ENCODE peak calls at places on chromosomes 16 and 17, in five cellular contexts. M, B, H, A and I are unnamed samples.

GRCh38 chr17:79114455-79115301 is 40.1 kb downstream of the ENGASE start:
- DNase-seq in H (no peak), M (no peak), B (no peak), A (no peak), I (peak; percentile 65)

GRCh38 chr16:30903596-30903995 is 7.2 kb downstream of the CTF1 start:
- DNase-seq in A (peak; percentile 32), H (no peak), B (no peak), M (no peak), I (no peak)

GRCh38 chr17:61600621-61601020 is 9.6 kb upstream of the NACA2 start:
- DNase-seq in A (no peak), B (no peak), M (no peak), H (no peak), I (no peak)

GRCh38 chr16:35510701-35511100 is 2051.3 kb downstream of the TP53TG3F start:
- DNase-seq in H (no peak), A (no peak), M (no peak), B (no peak), I (no peak)

GRCh38 chr17:61495161-61495857 is 43.1 kb downstream of the TBX4 start:
- DNase-seq in H (no peak), A (peak; percentile 77), B (no peak), M (no peak), I (no peak)

GRCh38 chr17:67717624-67718324 is at the start of gene NOL11:
- DNase-seq in A (peak; percentile 99), B (peak; percentile 94), H (peak; percentile 98), M (peak; percentile 98), I (peak; percentile 99)

GRCh38 chr17:35705230-35705629 is 26.2 kb upstream of the RASL10B start:
- DNase-seq in B (no peak), H (no peak), A (no peak), M (no peak), I (no peak)

GRCh38 chr17:1298616-1299015 is 19.2 kb downstream of the TRARG1 start:
- DNase-seq in M (no peak), A (no peak), B (no peak), H (no peak), I (no peak)

GRCh38 chr17:55263565-55264272 is 1.0 kb upstream of the HLF start:
- DNase-seq in A (no peak), B (no peak), M (no peak), H (no peak), I (no peak)

GRCh38 chr16:85798901-85799496 is 345 bp downstream of the EMC8 start:
- DNase-seq in B (no peak), H (no peak), A (peak; percentile 33), M (no peak), I (peak; percentile 34)

GRCh38 chr17:49361129-49361901 is 735 bp downstream of the ZNF652 start:
- DNase-seq in B (no peak), A (peak; percentile 56), M (no peak), H (peak; percentile 92), I (peak; percentile 46)

GRCh38 chr16:29844575-29845331 is 18.3 kb downstream of the CDIPT start:
- DNase-seq in M (no peak), B (no peak), H (no peak), A (no peak), I (no peak)

GRCh38 chr16:3030872-3031212 is 5.9 kb downstream of the BICDL2 start:
- DNase-seq in B (no peak), H (no peak), M (no peak), A (peak; percentile 19), I (no peak)
- H3K4me1 ChIP-seq in B (peaks cover 10% of the 10 kb centered on the region), H (peaks cover 13% of the 10 kb centered on the region), M (peaks cover 25% of the 10 kb centered on the region), A (no peaks in the 10 kb centered on the region), I (peaks cover 6% of the 10 kb centered on the region)

DNA sequence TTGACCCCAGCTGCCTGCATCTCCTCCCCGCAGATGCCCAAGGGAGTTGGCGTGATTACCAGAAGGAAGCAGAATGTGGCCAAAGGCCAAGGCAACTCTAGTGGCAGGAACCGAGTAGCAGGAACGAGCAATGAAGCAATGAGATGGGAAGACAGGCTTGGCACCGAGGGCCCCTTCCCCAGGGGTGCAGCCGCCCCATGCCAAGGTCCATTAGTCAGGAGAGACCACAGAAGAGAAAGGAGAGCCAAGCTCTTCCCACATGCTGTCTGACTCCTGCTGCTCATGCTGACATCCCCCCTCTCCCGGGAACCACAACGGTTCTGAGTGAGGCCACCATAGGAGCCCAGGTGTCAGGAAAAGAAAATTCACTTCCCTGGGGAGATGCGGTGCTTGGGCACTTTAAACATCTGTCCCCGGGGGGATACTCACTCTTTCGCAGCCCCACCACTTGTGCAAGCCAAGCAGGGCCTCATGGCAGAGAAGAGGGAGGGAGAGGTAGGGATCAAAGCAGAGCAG is 67.4 kb downstream of the MYO18A start:
- DNase-seq in A (no peak), H (no peak), B (no peak), M (peak; percentile 67), I (peak; percentile 52)
- H3K36me3 ChIP-seq in A (no peaks in the 10 kb centered on the region), H (no peaks in the 10 kb centered on the region), B (peaks cover 49% of the 10 kb centered on the region), M (peaks cover 64% of the 10 kb centered on the region), I (peaks cover 93% of the 10 kb centered on the region)

DNA sequence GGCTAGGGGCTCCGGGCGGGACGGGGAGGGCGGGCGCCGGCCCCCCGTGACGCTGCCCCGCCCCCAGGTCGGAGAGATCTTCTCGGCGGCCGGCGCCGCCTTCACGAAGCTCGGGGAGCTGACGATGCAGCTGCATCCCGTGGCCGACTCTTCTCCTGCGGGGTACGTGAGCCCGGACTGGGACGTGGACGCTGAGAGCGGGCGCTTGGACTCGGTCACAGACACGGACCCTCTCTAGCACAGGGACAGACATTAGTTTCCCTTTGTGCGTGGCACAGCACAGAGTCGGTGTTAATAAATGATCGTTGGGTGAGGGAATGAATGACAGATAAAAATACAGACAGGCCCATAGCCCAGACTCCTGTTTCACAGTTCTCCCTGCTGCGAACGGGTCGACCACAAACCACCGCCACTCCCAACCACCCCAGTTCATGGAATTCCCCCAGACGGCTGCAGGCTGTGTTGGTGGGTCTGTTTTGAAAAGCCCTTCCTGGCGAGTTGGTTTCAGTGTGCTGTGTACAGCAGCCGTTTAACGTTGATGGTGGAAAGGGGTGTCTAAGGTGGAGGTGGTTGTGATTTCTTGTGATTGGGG is 2.7 kb downstream of the RNASEK start:
- DNase-seq in B (no peak), H (peak; percentile 53), A (no peak), M (no peak), I (no peak)
- H3K4me1 ChIP-seq in B (peaks cover 66% of the 10 kb centered on the region), H (peaks cover 25% of the 10 kb centered on the region), A (peaks cover 35% of the 10 kb centered on the region), M (peaks cover 67% of the 10 kb centered on the region), I (peaks cover 70% of the 10 kb centered on the region)

DNA sequence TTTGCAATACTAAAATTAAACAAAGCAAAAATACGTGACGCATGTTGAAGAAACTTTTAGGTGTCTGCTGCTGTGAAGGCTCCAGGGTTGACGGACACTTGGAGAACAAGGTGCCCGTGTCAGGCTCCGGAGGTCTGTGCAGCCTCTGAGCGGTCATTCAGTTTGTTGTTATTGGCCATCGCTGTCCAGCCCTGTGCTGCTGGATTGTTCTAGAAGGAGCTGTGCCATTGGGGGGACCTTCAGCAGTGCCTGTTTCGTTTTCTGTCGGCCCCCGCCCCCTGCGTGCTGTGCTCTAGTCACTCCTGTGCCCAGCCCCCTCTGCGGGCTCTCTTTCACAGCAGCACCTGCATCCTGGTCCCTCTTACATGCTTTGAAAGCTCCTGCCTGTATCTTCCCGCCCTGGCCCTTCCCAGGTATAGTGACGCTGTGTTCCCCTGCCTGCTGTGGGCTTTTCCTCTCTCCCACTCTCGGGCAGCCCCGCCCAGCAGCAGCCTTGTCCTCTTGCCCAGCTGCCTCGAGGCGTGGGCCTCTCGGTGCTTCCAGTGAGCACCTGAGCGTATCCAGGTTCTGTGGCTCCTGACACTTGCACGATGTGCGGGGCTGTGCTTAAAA is 50.7 kb downstream of the RNF213 start:
- DNase-seq in A (no peak), H (no peak), M (no peak), B (no peak), I (no peak)
- H3K36me3 ChIP-seq in A (no peaks in the 10 kb centered on the region), H (no peaks in the 10 kb centered on the region), M (peaks cover 68% of the 10 kb centered on the region), B (peaks cover 56% of the 10 kb centered on the region), I (peaks cover 57% of the 10 kb centered on the region)

GRCh38 chr17:57493625-57494024 is 237.3 kb downstream of the MSI2 start:
- DNase-seq in M (no peak), A (no peak), H (no peak), B (no peak), I (no peak)
- H3K4me1 ChIP-seq in M (peaks cover 7% of the 10 kb centered on the region), A (peaks cover 22% of the 10 kb centered on the region), H (no peaks in the 10 kb centered on the region), B (peaks cover 28% of the 10 kb centered on the region), I (peaks cover 4% of the 10 kb centered on the region)

GRCh38 chr17:4020096-4020495 is 55.9 kb upstream of the ATP2A3 start:
- DNase-seq in B (no peak), A (no peak), H (no peak), M (no peak), I (no peak)

GRCh38 chr17:4014148-4014927 is 50.1 kb upstream of the ATP2A3 start:
- DNase-seq in A (no peak), M (no peak), B (no peak), H (no peak), I (no peak)

GRCh38 chr17:4017377-4017776 is 53.1 kb upstream of the ATP2A3 start:
- DNase-seq in A (no peak), B (no peak), H (no peak), M (no peak), I (no peak)

GRCh38 chr17:4019400-4019799 is 55.2 kb upstream of the ATP2A3 start:
- DNase-seq in H (no peak), B (no peak), A (no peak), M (no peak), I (no peak)

GRCh38 chr17:4018446-4018845 is 54.2 kb upstream of the ATP2A3 start:
- DNase-seq in M (no peak), B (no peak), A (no peak), H (no peak), I (no peak)
- H3K36me3 ChIP-seq in M (peaks cover 94% of the 10 kb centered on the region), B (peaks cover 85% of the 10 kb centered on the region), A (no peaks in the 10 kb centered on the region), H (no peaks in the 10 kb centered on the region), I (peaks cover 15% of the 10 kb centered on the region)

DNA sequence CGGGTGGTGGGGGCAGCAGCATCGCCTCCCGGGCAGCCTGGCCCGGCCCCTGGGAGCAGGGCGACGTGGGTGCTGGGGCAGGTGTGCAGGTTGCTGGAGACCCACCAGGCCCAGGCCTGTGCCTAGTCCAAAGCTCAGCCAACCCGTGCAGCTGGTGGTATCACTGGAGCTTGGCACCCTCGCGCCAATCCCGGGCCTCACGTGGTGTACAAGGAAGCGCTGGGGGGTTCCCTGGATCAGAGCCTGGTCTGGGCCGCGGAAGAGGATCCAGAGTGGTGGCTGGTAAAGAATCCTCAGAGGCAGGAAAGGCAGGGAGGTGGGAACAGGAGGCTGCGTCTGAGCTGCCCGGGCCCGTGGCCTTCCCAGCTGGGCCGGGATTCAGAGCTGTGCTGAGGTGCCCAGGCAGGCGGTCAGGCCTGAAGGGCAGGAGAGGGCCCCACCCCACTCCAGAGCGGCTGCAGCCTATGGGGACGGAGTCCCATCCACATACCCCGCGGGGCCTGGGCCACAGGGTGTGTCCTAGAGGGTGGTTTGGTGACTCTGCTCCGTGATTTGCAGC is 36.2 kb downstream of the ZFPM1 start:
- DNase-seq in A (no peak), B (no peak), M (no peak), H (no peak), I (no peak)
- H3K4me1 ChIP-seq in A (no peaks in the 10 kb centered on the region), B (no peaks in the 10 kb centered on the region), M (no peaks in the 10 kb centered on the region), H (no peaks in the 10 kb centered on the region), I (no peaks in the 10 kb centered on the region)

DNA sequence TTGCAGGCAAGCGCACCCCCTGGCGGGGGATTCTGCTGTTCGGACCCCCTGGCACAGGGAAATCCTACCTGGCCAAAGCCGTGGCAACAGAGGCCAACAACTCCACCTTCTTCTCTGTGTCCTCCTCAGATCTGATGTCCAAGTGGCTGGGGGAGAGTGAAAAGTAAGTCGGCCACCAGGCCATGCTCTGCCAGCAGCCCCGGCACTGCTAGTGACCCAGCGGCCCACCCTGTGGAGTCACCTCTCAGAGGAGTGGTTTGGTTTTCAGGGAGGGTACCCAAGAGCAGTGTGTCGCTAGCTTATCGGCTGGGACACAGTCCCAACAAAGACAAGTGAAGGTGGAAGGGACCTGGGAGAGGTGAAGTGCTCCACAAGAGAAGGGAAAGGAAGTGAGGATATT is 8.2 kb downstream of the VPS4A start:
- DNase-seq in M (no peak), H (no peak), B (no peak), A (no peak), I (no peak)
- H3K36me3 ChIP-seq in M (peaks cover 92% of the 10 kb centered on the region), H (no peaks in the 10 kb centered on the region), B (peaks cover 78% of the 10 kb centered on the region), A (no peaks in the 10 kb centered on the region), I (peaks cover 10% of the 10 kb centered on the region)